ENCODE peak calls at places on chromosomes 5 and 9, in five cellular contexts. One of them, this sample, is unnamed. For H3K4me1, the result is how much of the 10 kb centered on the place peaks cover.

GRCh38 chr5:142981886-142982820 is 212.0 kb downstream of the ARHGAP26 start:
- DNase-seq in HCT116: no peak
- DNase-seq in transverse colon: peak
- DNase-seq in aorta: peak
- DNase-seq in OCI-LY7: no peak
- DNase-seq in this sample: peak

GRCh38 chr5:60668715-60669304 is 31.2 kb downstream of the DEPDC1B start:
- DNase-seq in HCT116: peak
- DNase-seq in transverse colon: no peak
- DNase-seq in aorta: no peak
- DNase-seq in OCI-LY7: peak
- DNase-seq in this sample: no peak

GRCh38 chr9:108543251-108543768 is 312.5 kb downstream of the ACTL7B start:
- DNase-seq in HCT116: no peak
- DNase-seq in transverse colon: no peak
- DNase-seq in aorta: no peak
- DNase-seq in OCI-LY7: no peak
- DNase-seq in this sample: no peak

GRCh38 chr5:133969654-133970324 is 1.4 kb upstream of the C5orf15 start:
- DNase-seq in HCT116: no peak
- DNase-seq in transverse colon: no peak
- DNase-seq in aorta: no peak
- DNase-seq in OCI-LY7: peak
- DNase-seq in this sample: no peak

GRCh38 chr5:150815010-150815409 is 31.3 kb upstream of the IRGM start:
- DNase-seq in HCT116: no peak
- DNase-seq in transverse colon: no peak
- DNase-seq in aorta: no peak
- DNase-seq in OCI-LY7: no peak
- DNase-seq in this sample: no peak

GRCh38 chr9:134591082-134591571 is 50.5 kb upstream of the COL5A1 start:
- DNase-seq in HCT116: no peak
- DNase-seq in transverse colon: no peak
- DNase-seq in aorta: no peak
- DNase-seq in OCI-LY7: no peak
- DNase-seq in this sample: no peak

GRCh38 chr9:78788101-78788500 is 491.2 kb downstream of the PSAT1 start:
- DNase-seq in HCT116: no peak
- DNase-seq in transverse colon: no peak
- DNase-seq in aorta: no peak
- DNase-seq in OCI-LY7: no peak
- DNase-seq in this sample: no peak

GRCh38 chr9:74497750-74498615 is 848 bp downstream of the RORB start:
- DNase-seq in HCT116: no peak
- DNase-seq in transverse colon: no peak
- DNase-seq in aorta: peak
- DNase-seq in OCI-LY7: no peak
- DNase-seq in this sample: peak

GRCh38 chr9:26459959-26460358 is 432.6 kb downstream of the CAAP1 start:
- DNase-seq in HCT116: no peak
- DNase-seq in transverse colon: no peak
- DNase-seq in aorta: no peak
- DNase-seq in OCI-LY7: no peak
- DNase-seq in this sample: no peak

GRCh38 chr9:9352877-9353481 is 1259.8 kb downstream of the PTPRD start:
- DNase-seq in HCT116: no peak
- DNase-seq in transverse colon: no peak
- DNase-seq in aorta: no peak
- DNase-seq in OCI-LY7: peak
- DNase-seq in this sample: no peak

GRCh38 chr9:134314950-134315715 is 11.1 kb upstream of the RXRA start:
- DNase-seq in HCT116: no peak
- DNase-seq in transverse colon: no peak
- DNase-seq in aorta: peak
- DNase-seq in OCI-LY7: no peak
- DNase-seq in this sample: peak

GRCh38 chr5:173211284-173211683 is 23.7 kb downstream of the NKX2-5 start:
- DNase-seq in HCT116: no peak
- DNase-seq in transverse colon: no peak
- DNase-seq in aorta: no peak
- DNase-seq in OCI-LY7: no peak
- DNase-seq in this sample: no peak

GRCh38 chr9:98607152-98607551 is 101.6 kb downstream of the GABBR2 start:
- DNase-seq in HCT116: no peak
- DNase-seq in transverse colon: no peak
- DNase-seq in aorta: no peak
- DNase-seq in OCI-LY7: no peak
- DNase-seq in this sample: no peak

GRCh38 chr9:127415657-127416056 is 8.5 kb upstream of the ZNF79 start:
- DNase-seq in HCT116: no peak
- DNase-seq in transverse colon: no peak
- DNase-seq in aorta: no peak
- DNase-seq in OCI-LY7: no peak
- DNase-seq in this sample: no peak

GRCh38 chr9:104885818-104886709 is 41.9 kb downstream of the ABCA1 start:
- DNase-seq in HCT116: no peak
- DNase-seq in transverse colon: no peak
- DNase-seq in aorta: no peak
- DNase-seq in OCI-LY7: no peak
- DNase-seq in this sample: no peak

GRCh38 chr5:34007116-34007674 is 655 bp downstream of the AMACR start:
- DNase-seq in HCT116: no peak
- DNase-seq in transverse colon: peak
- DNase-seq in aorta: no peak
- DNase-seq in OCI-LY7: no peak
- DNase-seq in this sample: no peak

GRCh38 chr9:37963936-37964739 is 60.2 kb upstream of the SLC25A51 start:
- DNase-seq in HCT116: no peak
- DNase-seq in transverse colon: peak
- DNase-seq in aorta: peak
- DNase-seq in OCI-LY7: no peak
- DNase-seq in this sample: no peak

GRCh38 chr9:120852240-120853018 is 9.7 kb upstream of the PSMD5 start:
- DNase-seq in HCT116: no peak
- DNase-seq in transverse colon: no peak
- DNase-seq in aorta: no peak
- DNase-seq in OCI-LY7: no peak
- DNase-seq in this sample: no peak

GRCh38 chr9:35711501-35712428 is 20.2 kb downstream of the TLN1 start:
- DNase-seq in HCT116: no peak
- DNase-seq in transverse colon: no peak
- DNase-seq in aorta: no peak
- DNase-seq in OCI-LY7: no peak
- DNase-seq in this sample: no peak

GRCh38 chr5:77518304-77518703 is 26.2 kb upstream of the WDR41 start:
- DNase-seq in HCT116: peak
- DNase-seq in transverse colon: no peak
- DNase-seq in aorta: no peak
- DNase-seq in OCI-LY7: peak
- DNase-seq in this sample: no peak

GRCh38 chr9:107274953-107275422 is 8.1 kb upstream of the RAD23B start:
- DNase-seq in HCT116: peak
- DNase-seq in transverse colon: no peak
- DNase-seq in aorta: no peak
- DNase-seq in OCI-LY7: no peak
- DNase-seq in this sample: no peak

GRCh38 chr9:113238202-113238858 is 17.0 kb downstream of the SLC31A1 start:
- DNase-seq in HCT116: no peak
- DNase-seq in transverse colon: no peak
- DNase-seq in aorta: no peak
- DNase-seq in OCI-LY7: no peak
- DNase-seq in this sample: no peak

GRCh38 chr9:113233146-113233545 is 11.8 kb downstream of the SLC31A1 start:
- DNase-seq in HCT116: no peak
- DNase-seq in transverse colon: no peak
- DNase-seq in aorta: no peak
- DNase-seq in OCI-LY7: no peak
- DNase-seq in this sample: no peak

GRCh38 chr9:113241161-113241560 is 19.8 kb downstream of the SLC31A1 start:
- DNase-seq in HCT116: no peak
- DNase-seq in transverse colon: no peak
- DNase-seq in aorta: no peak
- DNase-seq in OCI-LY7: no peak
- DNase-seq in this sample: no peak

GRCh38 chr9:113237026-113237425 is 15.7 kb downstream of the SLC31A1 start:
- DNase-seq in HCT116: no peak
- DNase-seq in transverse colon: no peak
- DNase-seq in aorta: no peak
- DNase-seq in OCI-LY7: no peak
- DNase-seq in this sample: no peak

GRCh38 chr9:113238859-113239231 is 17.5 kb downstream of the SLC31A1 start:
- DNase-seq in HCT116: no peak
- DNase-seq in transverse colon: no peak
- DNase-seq in aorta: no peak
- DNase-seq in OCI-LY7: no peak
- DNase-seq in this sample: no peak
- H3K4me1 ChIP-seq in HCT116: under half
- H3K4me1 ChIP-seq in transverse colon: under half
- H3K4me1 ChIP-seq in aorta: under half
- H3K4me1 ChIP-seq in OCI-LY7: under half
- H3K4me1 ChIP-seq in this sample: under half

GRCh38 chr5:15835514-15835913 is 335.5 kb downstream of the FBXL7 start:
- DNase-seq in HCT116: no peak
- DNase-seq in transverse colon: no peak
- DNase-seq in aorta: no peak
- DNase-seq in OCI-LY7: no peak
- DNase-seq in this sample: no peak

GRCh38 chr5:15833365-15833764 is 333.4 kb downstream of the FBXL7 start:
- DNase-seq in HCT116: no peak
- DNase-seq in transverse colon: no peak
- DNase-seq in aorta: no peak
- DNase-seq in OCI-LY7: no peak
- DNase-seq in this sample: no peak

GRCh38 chr5:15834596-15835245 is 334.7 kb downstream of the FBXL7 start:
- DNase-seq in HCT116: no peak
- DNase-seq in transverse colon: no peak
- DNase-seq in aorta: no peak
- DNase-seq in OCI-LY7: no peak
- DNase-seq in this sample: no peak

DNA sequence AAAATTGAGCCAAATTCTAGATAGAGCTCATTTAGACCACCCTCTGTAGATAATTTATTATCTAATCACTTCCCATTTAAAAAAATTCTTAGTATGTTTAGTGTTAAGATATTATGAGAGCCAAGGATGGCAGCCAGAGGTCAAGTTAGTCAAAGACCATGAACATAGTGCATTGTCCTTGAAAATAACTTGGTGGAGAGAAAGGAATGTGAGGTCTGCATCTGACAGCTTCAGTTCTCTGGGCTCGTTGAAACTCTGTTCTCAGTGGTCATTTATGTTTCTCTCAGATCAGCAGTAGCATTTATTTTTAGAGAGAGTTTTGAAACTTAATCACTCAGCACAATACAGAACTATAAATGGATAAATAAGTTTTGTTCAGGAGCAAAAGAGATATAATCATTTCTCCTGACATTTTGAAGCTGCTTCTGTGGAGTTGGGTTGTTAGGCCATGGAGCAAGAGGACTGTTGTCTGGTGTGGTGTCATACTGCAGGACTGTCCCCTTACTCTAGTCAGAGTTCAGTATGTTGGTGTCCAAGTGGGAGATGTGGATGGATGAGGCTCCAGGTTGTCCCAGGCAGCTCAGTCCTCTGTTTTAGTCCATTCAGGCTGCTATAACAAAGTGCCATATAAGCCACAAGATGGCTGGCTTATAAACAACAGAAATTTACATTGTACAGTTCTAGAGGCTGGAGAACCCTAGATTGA is 337.8 kb downstream of the FBXL7 start:
- DNase-seq in HCT116: no peak
- DNase-seq in transverse colon: no peak
- DNase-seq in aorta: no peak
- DNase-seq in OCI-LY7: no peak
- DNase-seq in this sample: no peak
- H3K4me1 ChIP-seq in HCT116: under half
- H3K4me1 ChIP-seq in transverse colon: under half
- H3K4me1 ChIP-seq in aorta: under half
- H3K4me1 ChIP-seq in OCI-LY7: under half
- H3K4me1 ChIP-seq in this sample: under half

GRCh38 chr5:171315925-171316257 is 6.8 kb downstream of the TLX3 start:
- DNase-seq in HCT116: no peak
- DNase-seq in transverse colon: no peak
- DNase-seq in aorta: no peak
- DNase-seq in OCI-LY7: no peak
- DNase-seq in this sample: no peak

GRCh38 chr5:171315386-171315891 is 6.4 kb downstream of the TLX3 start:
- DNase-seq in HCT116: no peak
- DNase-seq in transverse colon: no peak
- DNase-seq in aorta: no peak
- DNase-seq in OCI-LY7: no peak
- DNase-seq in this sample: no peak

GRCh38 chr5:171313481-171314206 is 4.6 kb downstream of the TLX3 start:
- DNase-seq in HCT116: no peak
- DNase-seq in transverse colon: no peak
- DNase-seq in aorta: no peak
- DNase-seq in OCI-LY7: no peak
- DNase-seq in this sample: no peak

GRCh38 chr5:171316258-171317121 is 7.4 kb downstream of the TLX3 start:
- DNase-seq in HCT116: no peak
- DNase-seq in transverse colon: no peak
- DNase-seq in aorta: no peak
- DNase-seq in OCI-LY7: no peak
- DNase-seq in this sample: no peak

GRCh38 chr5:171314728-171315385 is 5.8 kb downstream of the TLX3 start:
- DNase-seq in HCT116: no peak
- DNase-seq in transverse colon: no peak
- DNase-seq in aorta: peak
- DNase-seq in OCI-LY7: no peak
- DNase-seq in this sample: peak
- H3K4me1 ChIP-seq in HCT116: under half
- H3K4me1 ChIP-seq in transverse colon: under half
- H3K4me1 ChIP-seq in aorta: under half
- H3K4me1 ChIP-seq in OCI-LY7: under half
- H3K4me1 ChIP-seq in this sample: under half

DNA sequence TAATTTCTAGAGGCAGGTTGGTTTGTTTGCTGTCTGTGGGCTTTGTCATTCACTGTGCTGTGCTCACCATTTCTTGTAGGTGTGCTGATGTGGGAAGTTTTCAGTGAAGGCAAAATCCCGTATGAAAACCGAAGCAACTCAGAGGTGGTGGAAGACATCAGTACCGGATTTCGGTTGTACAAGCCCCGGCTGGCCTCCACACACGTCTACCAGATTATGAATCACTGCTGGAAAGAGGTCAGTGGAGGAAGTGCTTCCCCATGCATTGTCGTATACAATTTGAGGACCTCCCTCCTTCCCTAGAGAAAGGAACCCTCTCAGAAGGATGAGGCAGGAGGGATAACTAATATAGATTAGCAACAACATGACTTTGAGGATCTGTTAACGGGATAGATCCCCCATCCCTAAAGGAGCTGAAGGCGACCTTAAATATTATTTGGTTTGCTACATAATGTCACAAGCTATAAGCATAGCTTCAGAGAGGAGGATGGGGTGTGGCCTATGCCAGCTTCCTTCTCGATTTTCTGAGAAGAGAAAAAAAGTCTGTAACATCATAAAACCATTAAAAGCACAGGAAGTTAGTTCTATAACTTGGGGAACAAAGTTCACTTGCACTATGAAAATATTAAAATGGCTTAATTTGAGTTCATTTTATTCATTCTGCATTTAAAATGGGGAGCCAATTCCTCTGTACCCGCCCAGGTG is 17.0 kb upstream of the CYFIP2 start:
- DNase-seq in HCT116: no peak
- DNase-seq in transverse colon: peak
- DNase-seq in aorta: no peak
- DNase-seq in OCI-LY7: no peak
- DNase-seq in this sample: no peak
- H3K4me1 ChIP-seq in HCT116: under half
- H3K4me1 ChIP-seq in transverse colon: under half
- H3K4me1 ChIP-seq in aorta: under half
- H3K4me1 ChIP-seq in OCI-LY7: under half
- H3K4me1 ChIP-seq in this sample: under half

This sample was measured in psoas muscle.